ENCODE peak calls at places on chromosomes 13 and 19, in seven cellular contexts. H is hepatocyte; W is PC-3; P is tibial nerve; S is heart right ventricle; X is CD8-positive, alpha-beta T cell; T is upper lobe of left lung. Z is an unnamed sample. For H3K4me1 and H3K9me3, the result is how much of the 10 kb centered on the place peaks cover.

GRCh38 chr19:1027953-1028902 is 1.8 kb downstream of the CNN2 start:
- DNase-seq in H (peak), W (peak), P (no peak), S (peak), X (peak), T (peak), Z (peak)

GRCh38 chr13:32650705-32651311 is 64.6 kb downstream of the PDS5B start:
- DNase-seq in H (peak), W (peak), P (peak), S (peak), X (peak), T (peak), Z (peak)

GRCh38 chr19:46599716-46600392 is 1.3 kb upstream of the CALM3 start:
- DNase-seq in H (no peak), W (no peak), P (no peak), S (no peak), X (no peak), T (no peak), Z (no peak)

GRCh38 chr13:45833663-45834062 is 17.9 kb downstream of the SIAH3 start:
- DNase-seq in H (peak), W (peak), P (no peak), S (peak), X (no peak), T (peak), Z (no peak)

GRCh38 chr19:50162988-50163387 is at the start of gene IZUMO2:
- DNase-seq in H (no peak), W (no peak), P (no peak), S (no peak), X (no peak), T (no peak), Z (no peak)

GRCh38 chr13:32857077-32857476 is 159.1 kb upstream of the KL start:
- DNase-seq in H (no peak), W (no peak), P (no peak), S (no peak), X (no peak), T (no peak), Z (no peak)

GRCh38 chr13:83883061-83883523 is 818 bp upstream of the SLITRK1 start:
- DNase-seq in H (no peak), W (no peak), P (no peak), S (no peak), X (no peak), T (no peak), Z (no peak)

GRCh38 chr19:52492991-52493470 is 34.4 kb upstream of the ZNF808 start:
- DNase-seq in H (peak), W (no peak), P (no peak), S (no peak), X (no peak), T (no peak), Z (no peak)

GRCh38 chr19:39265321-39265916 is 2.8 kb upstream of the IFNL2 start:
- DNase-seq in H (no peak), W (no peak), P (no peak), S (no peak), X (no peak), T (no peak), Z (no peak)

GRCh38 chr19:55178781-55179569 is 1.1 kb downstream of the SYT5 start:
- DNase-seq in H (peak), W (peak), P (no peak), S (peak), X (peak), T (peak), Z (peak)

GRCh38 chr19:46984077-46985010 is 35.3 kb upstream of the NPAS1 start:
- DNase-seq in H (peak), W (peak), P (no peak), S (no peak), X (no peak), T (peak), Z (no peak)

GRCh38 chr19:34366670-34367423 is 1.9 kb downstream of the GPI start:
- DNase-seq in H (peak), W (no peak), P (no peak), S (no peak), X (no peak), T (no peak), Z (no peak)

GRCh38 chr13:42485272-42485671 is 88.7 kb upstream of the TNFSF11 start:
- DNase-seq in H (no peak), W (no peak), P (no peak), S (no peak), X (no peak), T (no peak), Z (no peak)

GRCh38 chr13:63279136-63279535 is 1863.5 kb upstream of the PCDH20 start:
- DNase-seq in H (no peak), W (no peak), P (no peak), S (no peak), X (no peak), T (no peak), Z (no peak)

GRCh38 chr19:14118165-14119051 is 846 bp upstream of the PRKACA start:
- DNase-seq in H (peak), W (no peak), P (peak), S (peak), X (peak), T (peak), Z (no peak)

DNA sequence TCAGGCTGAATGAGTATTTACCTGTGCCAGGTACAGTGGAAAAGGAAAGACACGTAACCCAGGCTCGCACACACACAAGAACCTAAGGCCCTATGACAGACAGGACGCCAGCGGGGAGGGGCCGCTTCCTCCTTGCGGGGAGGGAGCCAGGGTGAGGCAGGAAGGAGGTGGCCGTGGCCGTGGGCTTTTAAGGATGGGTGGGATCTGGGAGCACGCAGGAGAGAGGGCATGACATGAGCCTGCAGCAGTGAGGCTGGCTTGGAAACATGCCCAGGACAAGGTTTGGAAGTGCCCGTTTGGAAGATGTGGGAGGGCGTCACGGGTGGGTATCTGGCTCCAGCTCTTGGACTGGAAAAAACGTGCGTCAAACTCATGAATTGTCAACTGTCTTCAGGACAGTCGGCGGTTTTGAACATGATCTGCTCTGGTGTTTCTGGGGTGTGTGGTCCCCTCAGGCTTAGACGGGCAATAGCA is 20.1 kb downstream of the SH3GL1 start:
- DNase-seq in H (no peak), W (no peak), P (no peak), S (peak), X (peak), T (peak), Z (no peak)
- H3K4me1 ChIP-seq in H (under half), W (half or more), P (half or more), S (under half), X (half or more), T (half or more), Z (under half)

GRCh38 chr19:18919895-18920204 is 335 bp downstream of the DDX49 start:
- DNase-seq in H (no peak), W (no peak), P (no peak), S (no peak), X (no peak), T (no peak), Z (no peak)
- H3K9me3 ChIP-seq in H (under half), W (under half), P (under half), S (under half), X (under half), T (under half), Z (under half)

GRCh38 chr13:114057131-114058050 is 75.0 kb downstream of the RASA3 start:
- DNase-seq in H (no peak), W (no peak), P (no peak), S (no peak), X (peak), T (no peak), Z (no peak)
- H3K4me1 ChIP-seq in H (under half), W (under half), P (half or more), S (under half), X (half or more), T (under half), Z (under half)

DNA sequence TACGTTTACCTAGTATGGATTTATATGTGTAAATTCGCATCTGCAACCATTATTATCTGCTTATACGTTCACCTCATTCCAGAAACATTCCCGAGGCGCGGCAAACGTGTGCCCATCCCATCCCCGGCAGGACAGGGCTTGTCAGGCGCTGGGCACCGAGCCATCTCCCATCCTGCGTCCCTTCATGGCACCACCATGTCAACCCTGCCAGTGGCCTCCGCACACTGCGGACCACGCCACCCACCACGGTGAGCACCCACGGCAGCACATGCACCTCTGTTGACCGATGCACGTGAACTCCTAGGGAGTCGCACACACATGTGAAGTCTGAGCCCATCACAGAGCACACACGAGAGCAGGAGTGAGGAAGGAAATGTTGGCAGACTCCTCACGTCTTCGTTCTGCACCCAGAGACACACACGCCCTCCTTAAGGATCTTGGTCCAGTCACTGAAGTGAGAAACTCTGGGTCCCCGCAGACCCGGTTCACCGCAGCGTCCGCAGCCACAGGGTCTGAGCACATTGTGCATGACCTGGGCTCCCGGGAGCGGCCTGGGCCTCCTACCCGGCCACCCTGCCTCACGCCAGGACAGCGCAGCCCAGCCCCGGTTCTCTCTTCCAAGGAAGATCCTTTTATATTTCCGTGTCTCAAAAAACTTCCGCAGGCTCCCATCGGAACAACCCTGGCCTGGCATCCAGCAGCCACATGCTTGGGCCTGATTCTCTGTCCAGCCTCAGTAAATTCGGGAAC is 68.4 kb upstream of the C13orf46 start:
- DNase-seq in H (no peak), W (no peak), P (no peak), S (no peak), X (peak), T (no peak), Z (no peak)
- H3K9me3 ChIP-seq in H (under half), W (under half), P (under half), S (under half), X (under half), T (under half), Z (under half)

GRCh38 chr19:16441661-16442071 is 30.1 kb downstream of the EPS15L1 start:
- DNase-seq in H (peak), W (peak), P (no peak), S (no peak), X (no peak), T (no peak), Z (peak)
- H3K4me1 ChIP-seq in H (under half), W (under half), P (under half), S (half or more), X (under half), T (under half), Z (under half)

DNA sequence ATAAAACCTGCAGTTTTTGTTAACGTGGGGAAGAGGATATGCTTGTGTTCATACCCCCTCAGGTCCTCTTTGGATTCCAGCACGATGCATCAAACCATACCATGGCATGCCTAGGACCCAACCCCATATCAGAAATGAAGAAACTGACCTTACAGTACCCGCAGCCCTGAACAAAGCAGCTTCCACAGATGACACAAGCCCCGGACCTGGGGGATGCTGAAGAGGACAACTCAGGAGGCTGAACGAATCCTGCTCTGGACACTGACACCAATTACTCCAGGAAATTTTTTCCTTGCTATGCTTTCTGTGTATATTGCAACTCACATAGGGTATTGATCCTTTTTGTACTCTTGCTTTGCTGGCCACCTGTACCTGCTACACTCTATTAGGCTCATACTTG is 129.6 kb downstream of the ZNF675 start:
- DNase-seq in H (no peak), W (no peak), P (no peak), S (no peak), X (no peak), T (no peak), Z (no peak)
- H3K9me3 ChIP-seq in H (under half), W (under half), P (under half), S (under half), X (under half), T (under half), Z (under half)

GRCh38 chr19:3060852-3061182 is 1.5 kb downstream of the TLE5 start:
- DNase-seq in H (no peak), W (no peak), P (no peak), S (no peak), X (no peak), T (no peak), Z (no peak)
- H3K4me1 ChIP-seq in H (half or more), W (under half), P (under half), S (half or more), X (half or more), T (half or more), Z (under half)

Z was measured in HAP-1.